ENCODE peak calls at places on chromosomes 6 and 20, in ten cellular contexts. N, S, K, T, F, R, Z, A, J and G are unnamed samples.

GRCh38 chr6:110484321-110484720 is 7.9 kb upstream of the SLC22A16 start:
- DNase-seq in F (no peak), K (no peak), T (no peak), J (no peak), R (no peak), Z (no peak), A (no peak), S (no peak), N (no peak), G (no peak)

GRCh38 chr6:4848382-4849068 is 72.3 kb downstream of the CDYL start:
- DNase-seq in S (no peak), N (no peak), K (no peak), Z (no peak), R (peak), A (no peak), F (no peak), J (peak), T (no peak), G (no peak)

GRCh38 chr6:106844930-106845329 is 129.6 kb downstream of the CD24 start:
- DNase-seq in F (no peak), A (no peak), R (no peak), K (no peak), N (no peak), S (no peak), Z (no peak), J (no peak), T (no peak), G (no peak)

GRCh38 chr6:106444777-106445507 is 84.4 kb downstream of the CRYBG1 start:
- DNase-seq in Z (peak), K (no peak), T (no peak), S (peak), J (peak), R (peak), A (peak), N (peak), F (no peak), G (no peak)

GRCh38 chr20:2124632-2125131 is 23.1 kb downstream of the STK35 start:
- DNase-seq in F (no peak), S (no peak), N (no peak), A (no peak), T (no peak), J (no peak), R (no peak), Z (no peak), K (no peak), G (no peak)

GRCh38 chr6:44663860-44664584 is 276.5 kb downstream of the CDC5L start:
- DNase-seq in S (no peak), K (no peak), Z (no peak), R (no peak), T (no peak), F (no peak), J (no peak), A (no peak), N (no peak), G (no peak)

GRCh38 chr20:61500791-61501321 is 248.8 kb downstream of the CDH4 start:
- DNase-seq in J (no peak), R (peak), Z (no peak), F (no peak), S (no peak), N (no peak), K (no peak), A (peak), T (no peak), G (no peak)

GRCh38 chr6:163249651-163250101 is 164.8 kb upstream of the QKI start:
- DNase-seq in T (no peak), A (no peak), R (peak), Z (no peak), N (no peak), J (no peak), F (peak), K (no peak), S (no peak), G (peak)

GRCh38 chr6:105835373-105835772 is 250.8 kb upstream of the PRDM1 start:
- DNase-seq in K (no peak), J (peak), N (peak), R (no peak), A (no peak), T (no peak), F (no peak), Z (no peak), S (no peak), G (peak)

GRCh38 chr20:4721719-4722118 is at the start of gene PRND:
- DNase-seq in Z (no peak), J (no peak), S (no peak), T (no peak), A (no peak), N (no peak), R (no peak), K (no peak), F (no peak), G (no peak)

GRCh38 chr20:33622705-33623390 is 39.3 kb upstream of the C20orf144 start:
- DNase-seq in S (no peak), Z (no peak), A (no peak), R (no peak), J (no peak), N (no peak), T (no peak), F (no peak), K (no peak), G (no peak)

GRCh38 chr6:140071601-140072062 is 697.2 kb upstream of the CITED2 start:
- DNase-seq in T (no peak), F (no peak), S (no peak), J (no peak), N (no peak), K (no peak), A (no peak), R (peak), Z (no peak), G (no peak)

GRCh38 chr6:19410477-19410876 is 426.7 kb upstream of the ID4 start:
- DNase-seq in S (no peak), F (no peak), T (no peak), R (peak), Z (no peak), K (no peak), J (peak), A (no peak), N (no peak), G (peak)

GRCh38 chr6:111207141-111207858 is 120.0 kb downstream of the SLC16A10 start:
- DNase-seq in K (no peak), F (no peak), R (no peak), T (no peak), S (no peak), J (no peak), Z (no peak), N (no peak), A (no peak), G (no peak)

GRCh38 chr20:31661625-31662371 is 24.1 kb downstream of the COX4I2 start:
- DNase-seq in N (no peak), R (peak), J (peak), T (peak), F (peak), A (peak), S (peak), Z (peak), K (peak), G (peak)

GRCh38 chr6:44655368-44656342 is 268.1 kb downstream of the CDC5L start:
- DNase-seq in T (peak), F (peak), A (peak), K (peak), Z (peak), J (peak), R (peak), N (no peak), S (peak), G (peak)

GRCh38 chr20:21388566-21388965 is 8.8 kb downstream of the NKX2-4 start:
- DNase-seq in Z (no peak), N (no peak), K (no peak), T (no peak), A (no peak), F (no peak), S (no peak), J (no peak), R (no peak), G (no peak)

GRCh38 chr6:37170273-37171140 is 555 bp downstream of the PIM1 start:
- DNase-seq in F (no peak), J (no peak), T (peak), Z (no peak), R (no peak), S (peak), A (peak), N (no peak), K (peak), G (peak)

GRCh38 chr6:135250234-135250633 is 69.1 kb downstream of the MYB start:
- DNase-seq in J (no peak), K (no peak), A (no peak), F (no peak), N (no peak), S (no peak), T (no peak), Z (no peak), R (peak), G (no peak)

GRCh38 chr6:106114492-106114891 is 28.4 kb downstream of the PRDM1 start:
- DNase-seq in R (no peak), Z (no peak), T (no peak), S (no peak), K (no peak), F (peak), N (no peak), A (no peak), J (no peak), G (no peak)

GRCh38 chr6:128238248-128238647 is 282.2 kb downstream of the PTPRK start:
- DNase-seq in F (no peak), J (no peak), A (no peak), R (no peak), N (no peak), T (no peak), K (no peak), S (no peak), Z (no peak), G (no peak)

GRCh38 chr6:162825597-162825996 is 97.8 kb downstream of the PACRG start:
- DNase-seq in T (no peak), A (no peak), J (no peak), F (no peak), R (no peak), Z (no peak), N (no peak), S (no peak), K (no peak), G (no peak)

GRCh38 chr6:150631982-150632642 is 32.4 kb downstream of the PLEKHG1 start:
- DNase-seq in J (no peak), S (no peak), K (no peak), N (no peak), R (no peak), Z (no peak), T (no peak), A (no peak), F (no peak), G (no peak)

GRCh38 chr20:35503841-35504460 is 25.5 kb downstream of the C20orf173 start:
- DNase-seq in F (no peak), K (peak), Z (no peak), N (peak), A (no peak), J (no peak), T (peak), S (no peak), R (no peak), G (no peak)

GRCh38 chr6:50143011-50143719 is 93.4 kb upstream of the DEFB112 start:
- DNase-seq in A (no peak), N (no peak), Z (no peak), R (peak), T (no peak), K (no peak), S (no peak), F (no peak), J (no peak), G (no peak)

GRCh38 chr6:35220711-35221110 is 7.0 kb downstream of the SCUBE3 start:
- DNase-seq in T (no peak), F (no peak), Z (no peak), J (no peak), R (no peak), A (no peak), N (no peak), S (no peak), K (no peak), G (no peak)

GRCh38 chr6:52352239-52353008 is 9.5 kb upstream of the PAQR8 start:
- DNase-seq in K (no peak), S (peak), T (no peak), A (no peak), Z (no peak), J (peak), R (peak), F (no peak), N (peak), G (peak)

GRCh38 chr20:60584221-60584620 is 626.0 kb downstream of the CDH26 start:
- DNase-seq in J (no peak), R (no peak), N (no peak), K (no peak), A (no peak), S (no peak), T (no peak), Z (no peak), F (no peak), G (no peak)

GRCh38 chr6:7215140-7215539 is 97.9 kb downstream of the SSR1 start:
- DNase-seq in F (no peak), J (no peak), N (no peak), S (no peak), R (peak), T (no peak), Z (no peak), K (no peak), A (no peak), G (no peak)

GRCh38 chr6:132907915-132908314 is 93.5 kb downstream of the RPS12 start:
- DNase-seq in N (no peak), J (no peak), T (no peak), R (peak), A (no peak), S (no peak), K (no peak), Z (no peak), F (no peak), G (peak)

GRCh38 chr6:16163535-16164300 is 34.8 kb downstream of the MYLIP start:
- DNase-seq in Z (no peak), T (no peak), A (no peak), N (no peak), F (no peak), R (peak), J (no peak), K (no peak), S (no peak), G (no peak)